ENCODE peak calls at places on chromosomes 3 and 15, in four cellular contexts. A, I, H and Q are unnamed samples.

GRCh38 chr3:31041161-31041978 is 146.9 kb upstream of the GADL1 start:
- DNase-seq in I (no peak), H (no peak), A (peak), Q (no peak)

GRCh38 chr3:38125305-38126120 is 11.4 kb downstream of the ACAA1 start:
- DNase-seq in H (no peak), I (no peak), A (no peak), Q (no peak)

GRCh38 chr3:154795582-154795981 is 284.5 kb upstream of the MME start:
- DNase-seq in A (no peak), H (no peak), I (no peak), Q (no peak)

GRCh38 chr15:72534522-72534921 is 60.4 kb downstream of the ARIH1 start:
- DNase-seq in A (no peak), H (peak), I (no peak), Q (no peak)

GRCh38 chr3:129824926-129825541 is 68.5 kb downstream of the TMCC1 start:
- DNase-seq in A (no peak), I (no peak), H (peak), Q (no peak)

GRCh38 chr15:85702321-85703230 is 92.1 kb downstream of the KLHL25 start:
- DNase-seq in I (no peak), A (no peak), H (no peak), Q (no peak)

GRCh38 chr3:197298858-197299854 is 744 bp upstream of the DLG1 start:
- DNase-seq in H (no peak), I (peak), A (no peak), Q (peak)

GRCh38 chr15:73108676-73109075 is 56.4 kb downstream of the NEO1 start:
- DNase-seq in I (no peak), A (no peak), H (no peak), Q (no peak)

GRCh38 chr15:34490421-34491193 is 53.0 kb upstream of the GOLGA8A start:
- DNase-seq in A (no peak), H (no peak), I (no peak), Q (no peak)

GRCh38 chr15:31238906-31239305 is 87.7 kb upstream of the KLF13 start:
- DNase-seq in H (no peak), I (peak), A (no peak), Q (no peak)

GRCh38 chr3:99911433-99911832 is 93.8 kb downstream of the CMSS1 start:
- DNase-seq in I (no peak), H (no peak), A (no peak), Q (no peak)

GRCh38 chr3:41131224-41131623 is 68.1 kb upstream of the CTNNB1 start:
- DNase-seq in I (no peak), A (no peak), H (no peak), Q (no peak)

GRCh38 chr15:46732060-46732459 is 985.2 kb upstream of the SEMA6D start:
- DNase-seq in I (no peak), A (no peak), H (no peak), Q (no peak)

GRCh38 chr3:186669378-186670084 is 3.7 kb downstream of the HRG start:
- DNase-seq in A (no peak), H (no peak), I (no peak), Q (no peak)

GRCh38 chr3:54772707-54773106 is 155.2 kb downstream of the LRTM1 start:
- DNase-seq in H (no peak), I (no peak), A (no peak), Q (no peak)

GRCh38 chr3:33278106-33278672 is 947 bp downstream of the FBXL2 start:
- DNase-seq in A (no peak), I (no peak), H (no peak), Q (no peak)

GRCh38 chr3:33269385-33269784 is 7.9 kb upstream of the FBXL2 start:
- DNase-seq in H (no peak), A (no peak), I (no peak), Q (no peak)

GRCh38 chr3:29581311-29581710 is 300.4 kb downstream of the RBMS3 start:
- DNase-seq in A (no peak), H (no peak), I (no peak), Q (no peak)

GRCh38 chr3:168467085-168467714 is 371.5 kb upstream of the GOLIM4 start:
- DNase-seq in I (no peak), H (no peak), A (peak), Q (no peak)

GRCh38 chr3:20185364-20185732 is 658 bp downstream of the SGO1 start:
- DNase-seq in I (no peak), A (no peak), H (no peak), Q (no peak)

GRCh38 chr3:13105181-13105580 is 32.0 kb upstream of the IQSEC1 start:
- DNase-seq in H (no peak), A (no peak), I (peak), Q (no peak)